ENCODE peak calls at places on chromosomes 3 and 15, in eight cellular contexts. V is SK-N-SH, B is fibroblast of mammary gland, A is psoas muscle, L is body of pancreas, S is BJ, W is astrocyte, T is RWPE1. H is an unnamed sample.

GRCh38 chr15:85597155-85597815 is 197.4 kb downstream of the KLHL25 start:
- DNase-seq in V (no peak), B (no peak), A (no peak), L (no peak), S (no peak), W (no peak), T (no peak), H (no peak)

GRCh38 chr15:61794881-61795280 is 265.4 kb downstream of the VPS13C start:
- DNase-seq in V (no peak), B (peak), A (no peak), L (no peak), S (no peak), W (no peak), T (peak), H (no peak)

GRCh38 chr15:69154026-69154425 is 6.4 kb upstream of the GLCE start:
- DNase-seq in V (no peak), B (no peak), A (no peak), L (no peak), S (no peak), W (no peak), T (no peak), H (no peak)

GRCh38 chr15:34154725-34155204 is 52.9 kb downstream of the PGBD4 start:
- DNase-seq in V (no peak), B (peak), A (no peak), L (no peak), S (no peak), W (peak), T (peak), H (no peak)

GRCh38 chr3:23834082-23834870 is 28.5 kb downstream of the UBE2E1 start:
- DNase-seq in V (no peak), B (no peak), A (no peak), L (no peak), S (no peak), W (no peak), T (no peak), H (no peak)

GRCh38 chr15:72284781-72285180 is 12.4 kb upstream of the PARP6 start:
- DNase-seq in V (no peak), B (peak), A (no peak), L (no peak), S (no peak), W (no peak), T (peak), H (no peak)

GRCh38 chr15:77012868-77013267 is 17.9 kb downstream of the PSTPIP1 start:
- DNase-seq in V (no peak), B (no peak), A (peak), L (no peak), S (no peak), W (no peak), T (no peak), H (no peak)

GRCh38 chr15:69526086-69526485 is 73.5 kb downstream of the RPLP1 start:
- DNase-seq in V (no peak), B (peak), A (peak), L (no peak), S (no peak), W (peak), T (no peak), H (no peak)

GRCh38 chr3:178900244-178900643 is 171.4 kb downstream of the ZMAT3 start:
- DNase-seq in V (no peak), B (no peak), A (no peak), L (no peak), S (no peak), W (no peak), T (no peak), H (no peak)

GRCh38 chr3:185687479-185687878 is 101.4 kb downstream of the SENP2 start:
- DNase-seq in V (no peak), B (no peak), A (no peak), L (no peak), S (no peak), W (peak), T (no peak), H (no peak)

GRCh38 chr15:95280711-95281110 is 1049.3 kb downstream of the MCTP2 start:
- DNase-seq in V (no peak), B (no peak), A (no peak), L (no peak), S (no peak), W (no peak), T (no peak), H (no peak)

GRCh38 chr15:56537881-56538280 is 72.9 kb upstream of the MNS1 start:
- DNase-seq in V (no peak), B (peak), A (peak), L (peak), S (no peak), W (peak), T (no peak), H (peak)

GRCh38 chr3:55183259-55183658 is 255.4 kb upstream of the LRTM1 start:
- DNase-seq in V (peak), B (no peak), A (no peak), L (no peak), S (no peak), W (no peak), T (no peak), H (no peak)

GRCh38 chr15:65032823-65033537 is 3.5 kb upstream of the MTFMT start:
- DNase-seq in V (peak), B (peak), A (peak), L (peak), S (no peak), W (peak), T (no peak), H (peak)

GRCh38 chr3:18499256-18499655 is 74.1 kb upstream of the SATB1 start:
- DNase-seq in V (no peak), B (no peak), A (no peak), L (no peak), S (no peak), W (no peak), T (no peak), H (no peak)

GRCh38 chr3:25836579-25836978 is 46.7 kb downstream of the OXSM start:
- DNase-seq in V (no peak), B (no peak), A (no peak), L (no peak), S (no peak), W (no peak), T (no peak), H (no peak)

GRCh38 chr3:25834346-25834745 is 44.5 kb downstream of the OXSM start:
- DNase-seq in V (no peak), B (no peak), A (no peak), L (no peak), S (no peak), W (no peak), T (no peak), H (no peak)

GRCh38 chr3:25830373-25831305 is 40.7 kb downstream of the OXSM start:
- DNase-seq in V (peak), B (no peak), A (no peak), L (no peak), S (no peak), W (no peak), T (no peak), H (no peak)

GRCh38 chr3:25826510-25826909 is 36.6 kb downstream of the OXSM start:
- DNase-seq in V (no peak), B (no peak), A (no peak), L (no peak), S (no peak), W (no peak), T (no peak), H (no peak)

DNA sequence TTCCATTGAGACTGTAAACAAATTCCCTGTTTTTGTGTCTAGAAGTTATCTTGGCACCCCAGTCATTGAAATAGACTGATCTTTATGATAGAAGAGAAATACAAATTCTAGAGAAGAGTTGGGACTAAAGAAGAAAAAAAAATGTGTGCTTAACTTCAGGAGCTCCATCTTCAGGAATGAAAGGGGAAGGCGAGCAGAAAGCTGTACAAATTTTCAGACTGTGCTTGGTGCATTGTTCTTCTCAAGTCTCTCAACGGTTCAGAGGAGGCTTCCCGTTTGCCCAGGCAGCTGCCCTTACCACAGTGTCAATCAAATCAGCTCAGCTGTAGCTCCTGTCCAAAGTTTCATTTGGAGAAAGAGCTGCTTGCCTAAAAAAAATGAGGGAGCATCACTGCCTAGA is 41.7 kb downstream of the OXSM start:
- DNase-seq in V (peak), B (peak), A (no peak), L (no peak), S (no peak), W (peak), T (no peak), H (peak)
- TF ChIP-seq CTCF in V (peak), B (peak), A (no peak), L (no peak), S (peak), W (peak), T (no peak), H (no peak)

GRCh38 chr3:52128118-52128683 is 26.0 kb downstream of the POC1A start:
- DNase-seq in V (peak), B (peak), A (no peak), L (no peak), S (no peak), W (peak), T (peak), H (no peak)
- TF ChIP-seq CTCF in V (no peak), B (no peak), A (no peak), L (no peak), S (no peak), W (no peak), T (no peak), H (no peak)

GRCh38 chr15:45088801-45089711 is 24.9 kb downstream of the DUOX2 start:
- DNase-seq in V (no peak), B (peak), A (no peak), L (no peak), S (no peak), W (no peak), T (no peak), H (no peak)

GRCh38 chr15:45084163-45084562 is 29.8 kb downstream of the DUOX2 start:
- DNase-seq in V (no peak), B (no peak), A (no peak), L (no peak), S (no peak), W (no peak), T (no peak), H (no peak)

GRCh38 chr15:45091161-45091560 is 22.8 kb downstream of the DUOX2 start:
- DNase-seq in V (no peak), B (peak), A (no peak), L (no peak), S (no peak), W (peak), T (no peak), H (no peak)

GRCh38 chr15:45089712-45090373 is 24.1 kb downstream of the DUOX2 start:
- DNase-seq in V (no peak), B (no peak), A (no peak), L (no peak), S (no peak), W (no peak), T (no peak), H (no peak)

DNA sequence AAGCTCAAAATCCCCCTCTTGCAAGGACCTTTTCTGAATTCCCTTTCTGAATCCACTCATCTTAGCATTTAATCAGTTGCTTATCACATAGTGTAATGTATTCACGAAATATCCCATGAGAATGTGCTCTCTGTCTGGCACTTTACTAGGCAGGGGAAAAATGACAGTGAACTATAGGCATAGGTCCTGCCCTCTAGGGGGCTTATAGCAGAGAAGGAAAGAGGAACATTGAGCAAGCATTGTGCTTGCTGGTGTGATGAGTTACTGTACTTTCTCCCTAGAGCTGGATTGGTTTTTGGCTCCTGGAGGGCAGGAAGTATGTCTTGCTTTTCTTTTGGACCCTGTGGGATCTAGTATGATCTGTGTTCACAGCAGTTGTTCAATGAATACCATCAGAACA is 26.5 kb downstream of the DUOX2 start:
- DNase-seq in V (no peak), B (no peak), A (no peak), L (no peak), S (no peak), W (no peak), T (no peak), H (no peak)
- TF ChIP-seq CTCF in V (peak), B (no peak), A (no peak), L (no peak), S (no peak), W (no peak), T (no peak), H (no peak)

GRCh38 chr3:134350266-134350665 is 24.0 kb downstream of the AMOTL2 start:
- DNase-seq in V (no peak), B (no peak), A (peak), L (no peak), S (no peak), W (no peak), T (no peak), H (no peak)

GRCh38 chr3:134353171-134353825 is 20.9 kb downstream of the AMOTL2 start:
- DNase-seq in V (no peak), B (no peak), A (peak), L (no peak), S (no peak), W (no peak), T (no peak), H (peak)

GRCh38 chr3:134350861-134351311 is 23.4 kb downstream of the AMOTL2 start:
- DNase-seq in V (no peak), B (no peak), A (peak), L (peak), S (no peak), W (no peak), T (peak), H (peak)

GRCh38 chr3:134352031-134352671 is 22.1 kb downstream of the AMOTL2 start:
- DNase-seq in V (no peak), B (peak), A (peak), L (peak), S (no peak), W (no peak), T (no peak), H (no peak)

DNA sequence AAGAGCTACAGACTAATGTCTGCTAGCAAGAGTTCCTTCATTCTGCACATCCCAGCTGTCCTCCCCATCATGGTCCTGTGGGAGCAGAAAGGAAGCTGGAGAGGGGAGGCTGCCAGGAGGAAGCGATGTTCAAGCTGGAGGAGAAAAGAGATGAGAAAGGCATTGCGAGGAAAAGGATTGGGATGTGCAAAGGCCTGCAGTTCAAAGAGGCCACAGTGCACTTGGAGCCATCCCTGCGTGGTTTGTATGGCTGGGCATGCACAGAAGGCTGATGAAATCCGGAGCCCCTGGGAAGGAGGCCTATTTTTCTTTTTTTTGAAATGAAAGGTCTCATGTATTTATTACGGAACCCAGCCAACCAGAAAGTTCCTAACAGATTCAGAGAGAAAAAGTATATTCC is 22.8 kb downstream of the AMOTL2 start:
- DNase-seq in V (no peak), B (no peak), A (peak), L (no peak), S (no peak), W (no peak), T (no peak), H (no peak)
- TF ChIP-seq CTCF in V (no peak), B (no peak), A (no peak), L (no peak), S (no peak), W (no peak), T (no peak), H (no peak)

GRCh38 chr3:11640009-11640673 is 3.6 kb downstream of the VGLL4 start:
- DNase-seq in V (no peak), B (peak), A (no peak), L (no peak), S (no peak), W (no peak), T (no peak), H (no peak)

GRCh38 chr3:11642455-11643162 is 1.1 kb downstream of the VGLL4 start:
- DNase-seq in V (peak), B (peak), A (peak), L (peak), S (peak), W (peak), T (peak), H (peak)

GRCh38 chr3:11641316-11641682 is 2.4 kb downstream of the VGLL4 start:
- DNase-seq in V (no peak), B (peak), A (no peak), L (no peak), S (no peak), W (no peak), T (no peak), H (no peak)

GRCh38 chr3:11641683-11642407 is 1.9 kb downstream of the VGLL4 start:
- DNase-seq in V (no peak), B (peak), A (no peak), L (no peak), S (peak), W (peak), T (peak), H (no peak)

GRCh38 chr3:11643212-11644087 is at the start of gene VGLL4:
- DNase-seq in V (peak), B (peak), A (peak), L (peak), S (peak), W (peak), T (peak), H (peak)
- TF ChIP-seq CTCF in V (no peak), B (peak), A (peak), L (no peak), S (peak), W (no peak), T (peak), H (no peak)